ENCODE peak calls at places on chromosomes 12 and 14, in seven cellular contexts. Q is PC-3, N is SK-N-SH, C is GM23248, E is IMR-90, O is HepG2, B is fibroblast of lung. I is an unnamed sample.

GRCh38 chr14:55451398-55451797 is 11.0 kb upstream of the TBPL2 start:
- DNase-seq in Q (peak; percentile 56), N (no peak), C (peak; percentile 30), E (peak; percentile 25), O (no peak), B (no peak), I (no peak)

GRCh38 chr14:33259764-33260163 is 321.1 kb downstream of the NPAS3 start:
- DNase-seq in Q (peak; percentile 22), N (no peak), C (no peak), E (no peak), O (no peak), B (no peak), I (no peak)

GRCh38 chr14:100688598-100689499 is 37.8 kb upstream of the DLK1 start:
- DNase-seq in Q (peak; percentile 78), N (no peak), C (peak; percentile 86), E (peak; percentile 82), O (no peak), B (peak; percentile 76), I (no peak)

GRCh38 chr14:101947577-101947903 is 16.8 kb upstream of the DYNC1H1 start:
- DNase-seq in Q (no peak), N (peak; percentile 45), C (no peak), E (no peak), O (no peak), B (no peak), I (no peak)

GRCh38 chr12:38697290-38697689 is 208.1 kb downstream of the CPNE8 start:
- DNase-seq in Q (no peak), N (no peak), C (no peak), E (no peak), O (no peak), B (no peak), I (no peak)

GRCh38 chr12:108854055-108854452 is 3.3 kb downstream of the SSH1 start:
- DNase-seq in Q (peak; percentile 73), N (no peak), C (peak; percentile 91), E (peak; percentile 95), O (peak; percentile 6), B (peak; percentile 98), I (no peak)

GRCh38 chr12:104671407-104672095 is 214.8 kb downstream of the CHST11 start:
- DNase-seq in Q (peak; percentile 100), N (peak; percentile 40), C (peak; percentile 96), E (peak; percentile 84), O (peak; percentile 53), B (peak; percentile 91), I (no peak)

GRCh38 chr12:5561057-5561456 is 129.1 kb downstream of the NTF3 start:
- DNase-seq in Q (no peak), N (no peak), C (no peak), E (no peak), O (no peak), B (no peak), I (no peak)

GRCh38 chr14:24224618-24225071 is 7.5 kb downstream of the NEDD8 start:
- DNase-seq in Q (peak; percentile 25), N (no peak), C (peak; percentile 83), E (peak; percentile 87), O (no peak), B (peak; percentile 27), I (no peak)

GRCh38 chr12:11863478-11863906 is 207.2 kb upstream of the BCL2L14 start:
- DNase-seq in Q (no peak), N (peak; percentile 54), C (peak; percentile 78), E (no peak), O (no peak), B (no peak), I (no peak)

GRCh38 chr12:466039-466438 is 6.3 kb downstream of the B4GALNT3 start:
- DNase-seq in Q (no peak), N (no peak), C (no peak), E (no peak), O (no peak), B (no peak), I (peak; percentile 21)

GRCh38 chr12:7324176-7324575 is 20.3 kb downstream of the ACSM4 start:
- DNase-seq in Q (no peak), N (no peak), C (no peak), E (no peak), O (no peak), B (no peak), I (no peak)

GRCh38 chr12:128971802-128972201 is 118.5 kb downstream of the GLT1D1 start:
- DNase-seq in Q (no peak), N (no peak), C (no peak), E (no peak), O (no peak), B (no peak), I (no peak)
- H2AFZ ChIP-seq in Q (no peak overlapping the region), N (no peak overlapping the region), C (no peak overlapping the region), E (no peak overlapping the region), O (no peak overlapping the region), B (no peak overlapping the region), I (no peak overlapping the region)

DNA sequence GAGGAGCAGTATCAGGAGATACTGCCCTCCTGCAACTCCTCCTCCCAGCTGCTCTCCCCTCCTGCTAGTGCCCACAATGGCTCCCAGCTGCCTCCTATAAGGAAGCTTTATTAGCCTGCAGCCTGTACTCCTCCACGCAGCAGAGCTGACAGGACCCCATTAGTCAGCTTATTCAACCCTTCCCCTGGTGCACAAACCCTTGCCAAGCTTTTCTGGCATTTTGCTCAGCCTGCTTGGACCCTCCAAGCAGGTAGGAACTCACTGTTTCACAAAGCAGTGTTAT is 6.9 kb upstream of the AQP2 start:
- DNase-seq in Q (no peak), N (no peak), C (no peak), E (no peak), O (no peak), B (no peak), I (peak; percentile 58)
- H3K9ac ChIP-seq in Q (no peak overlapping the region), N (no peak overlapping the region), C (no peak overlapping the region), E (no peak overlapping the region), O (no peak overlapping the region), B (no peak overlapping the region), I (peak overlapping the region; percentile 87)

DNA sequence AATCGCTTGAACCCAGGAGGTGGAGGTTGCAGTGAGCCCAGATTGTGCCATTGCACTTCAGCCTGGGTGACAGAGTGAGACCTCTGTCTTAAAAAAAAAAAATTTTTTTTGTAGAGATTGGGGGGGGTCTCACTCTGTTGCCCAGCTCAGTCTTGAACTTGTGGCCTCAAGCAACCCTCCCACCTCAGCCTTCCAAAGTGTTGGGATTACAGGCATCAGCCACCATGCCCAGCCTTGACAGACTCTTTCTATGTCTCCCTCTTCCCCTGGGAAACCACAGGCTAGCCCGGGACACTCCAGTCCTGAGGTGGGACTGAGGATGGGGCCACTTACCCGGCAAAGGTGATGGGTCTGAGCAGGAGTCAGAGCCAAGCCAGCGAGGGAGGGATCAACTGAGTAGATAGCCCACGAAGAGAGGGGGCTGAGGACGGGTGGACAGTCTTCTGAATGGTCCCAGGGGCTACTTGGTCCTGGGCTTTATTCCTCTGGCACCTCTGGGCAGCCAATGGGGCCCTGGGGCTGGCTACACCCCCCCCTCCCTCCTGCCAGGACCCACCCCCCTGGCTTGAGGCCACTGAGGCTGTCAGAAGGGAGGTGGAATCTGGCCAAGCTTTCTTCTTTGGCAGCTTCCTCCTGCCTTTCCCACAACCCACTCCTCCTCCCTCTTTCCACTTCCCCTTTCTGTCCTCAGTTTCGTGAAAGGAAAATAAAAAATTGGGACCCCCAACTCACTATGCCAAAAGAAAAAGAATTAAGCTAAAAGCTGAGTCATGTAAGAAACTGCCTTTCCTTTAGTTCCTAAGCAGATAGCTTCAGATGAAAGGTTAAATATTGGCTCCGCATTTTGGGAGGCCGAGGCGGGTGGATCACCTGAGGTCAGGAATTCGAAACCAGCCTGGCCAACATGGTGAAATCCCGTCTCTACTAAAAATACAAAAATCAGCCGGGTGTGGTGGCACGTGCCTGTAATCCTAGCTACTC is at the start of gene SDS:
- DNase-seq in Q (peak; percentile 28), N (peak; percentile 63), C (no peak), E (peak; percentile 24), O (no peak), B (peak; percentile 71), I (no peak)
- H3K4me3 ChIP-seq in Q (no peak within 1 kb of the TSS), N (no peak within 1 kb of the TSS), C (no peak within 1 kb of the TSS), E (no peak within 1 kb of the TSS), O (no peak within 1 kb of the TSS), B (no peak within 1 kb of the TSS), I (no peak within 1 kb of the TSS)

GRCh38 chr12:93133361-93133760 is 204.3 kb upstream of the EEA1 start:
- DNase-seq in Q (no peak), N (no peak), C (no peak), E (no peak), O (no peak), B (no peak), I (no peak)

GRCh38 chr12:93134893-93135285 is 205.8 kb upstream of the EEA1 start:
- DNase-seq in Q (no peak), N (no peak), C (no peak), E (no peak), O (peak; percentile 78), B (no peak), I (no peak)

GRCh38 chr12:93135286-93136239 is 206.5 kb upstream of the EEA1 start:
- DNase-seq in Q (peak; percentile 90), N (no peak), C (peak; percentile 27), E (peak; percentile 57), O (peak; percentile 91), B (peak; percentile 71), I (no peak)

GRCh38 chr12:93136243-93137015 is 207.3 kb upstream of the EEA1 start:
- DNase-seq in Q (no peak), N (no peak), C (no peak), E (no peak), O (peak; percentile 35), B (no peak), I (no peak)

DNA sequence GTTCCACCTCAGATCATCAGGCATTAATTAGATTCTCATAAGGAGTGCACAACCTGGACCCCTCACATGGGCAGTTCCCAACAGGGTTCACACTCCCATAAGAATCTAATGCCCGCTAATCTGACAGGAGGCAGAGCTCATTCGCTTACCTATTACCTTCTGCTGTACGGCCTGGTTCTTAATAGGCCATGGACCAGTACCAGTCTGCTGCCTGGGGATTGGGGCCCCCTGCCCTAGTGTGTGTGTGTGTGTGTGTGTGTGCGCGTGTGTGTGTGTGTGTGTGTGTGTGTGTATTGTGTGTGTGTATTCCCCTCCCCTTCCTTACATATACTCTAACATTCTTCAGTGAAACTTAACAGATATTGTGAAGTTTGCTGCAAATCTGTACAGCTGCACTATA is 205.1 kb upstream of the EEA1 start:
- DNase-seq in Q (no peak), N (no peak), C (no peak), E (no peak), O (no peak), B (no peak), I (no peak)
- H2AFZ ChIP-seq in Q (no peak overlapping the region), N (no peak overlapping the region), C (no peak overlapping the region), E (no peak overlapping the region), O (no peak overlapping the region), B (no peak overlapping the region), I (no peak overlapping the region)

DNA sequence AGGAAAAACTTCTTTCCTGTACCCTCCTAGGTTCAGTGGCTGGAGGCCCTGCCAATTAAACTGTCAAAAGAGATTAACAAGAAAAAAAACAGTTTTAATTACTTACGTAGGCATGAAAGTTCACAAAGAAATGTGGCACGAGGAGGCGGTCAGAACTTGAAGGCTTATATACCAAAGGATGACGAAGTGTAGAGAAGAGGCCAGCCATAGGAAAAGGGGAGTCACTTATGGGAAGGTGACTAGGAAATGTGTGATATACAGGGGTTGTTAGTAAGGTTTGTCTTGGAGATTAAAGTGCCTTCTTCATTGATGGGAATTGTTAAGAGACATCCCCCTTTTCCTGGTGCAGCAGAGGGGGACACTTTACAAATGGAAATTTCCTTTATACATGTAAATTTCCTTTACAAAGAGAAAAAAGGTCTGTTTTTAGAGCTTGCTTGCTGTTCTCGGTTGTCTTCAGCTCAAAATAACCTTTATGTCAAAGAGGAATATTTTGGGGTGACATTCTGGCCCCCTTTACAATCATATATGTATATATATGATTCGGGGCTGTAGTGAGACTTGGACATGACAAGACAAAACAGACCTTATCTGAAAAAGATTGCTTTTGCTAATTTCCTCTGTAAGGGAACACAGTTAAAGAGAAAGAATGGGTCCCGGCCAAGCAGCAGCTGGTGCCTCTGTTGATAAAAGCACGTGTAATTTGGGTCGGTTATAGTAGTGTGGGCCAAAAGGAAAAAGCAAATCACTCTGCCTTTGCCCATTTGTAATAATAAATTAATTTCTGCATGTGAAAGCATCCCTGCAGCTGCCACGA is 38.6 kb downstream of the SYNE2 start:
- DNase-seq in Q (no peak), N (no peak), C (no peak), E (no peak), O (no peak), B (peak; percentile 31), I (no peak)
- H3K9ac ChIP-seq in Q (no peak overlapping the region), N (no peak overlapping the region), C (no peak overlapping the region), E (no peak overlapping the region), O (no peak overlapping the region), B (no peak overlapping the region), I (no peak overlapping the region)